ENCODE peak calls at places on chromosomes 1 and 21, in seven cellular contexts. Q is CD8-positive, alpha-beta T cell; N is EL; O is EH; L is HS-27A; K is astrocyte of the spinal cord; B is HEK293T. F is an unnamed sample.

GRCh38 chr1:6777813-6778212 is 7.4 kb upstream of the CAMTA1 start:
- DNase-seq in Q (no peak), B (no peak), L (no peak), O (no peak), N (no peak), K (no peak), F (no peak)

GRCh38 chr1:93776728-93777127 is 95.1 kb upstream of the BCAR3 start:
- DNase-seq in L (no peak), B (no peak), Q (no peak), N (no peak), O (no peak), K (no peak), F (no peak)

GRCh38 chr1:13661539-13661938 is 38.4 kb upstream of the PRDM2 start:
- DNase-seq in Q (no peak), B (no peak), N (peak), K (no peak), O (peak), L (no peak), F (no peak)

GRCh38 chr1:153572569-153573015 is 6.9 kb upstream of the S100A2 start:
- DNase-seq in L (no peak), Q (peak), B (no peak), N (peak), O (peak), K (peak), F (peak)

GRCh38 chr1:241994171-241994570 is 4.7 kb downstream of the MAP1LC3C start:
- DNase-seq in O (no peak), B (no peak), L (no peak), Q (no peak), K (no peak), N (no peak), F (no peak)

GRCh38 chr1:228146761-228147693 is 2.7 kb upstream of the GJC2 start:
- DNase-seq in O (no peak), N (no peak), B (no peak), Q (no peak), L (no peak), K (no peak), F (no peak)

GRCh38 chr21:32844653-32845443 is 73.3 kb upstream of the PAXBP1 start:
- DNase-seq in N (peak), L (peak), K (peak), Q (no peak), O (peak), B (peak), F (peak)

GRCh38 chr1:95098196-95098595 is 19.0 kb upstream of the TLCD4 start:
- DNase-seq in O (peak), K (peak), B (no peak), Q (no peak), L (no peak), N (no peak), F (no peak)

GRCh38 chr1:2785631-2786328 is 15.7 kb downstream of the TTC34 start:
- DNase-seq in Q (no peak), O (no peak), K (no peak), L (no peak), N (no peak), B (no peak), F (no peak)

GRCh38 chr1:240409615-240410014 is 202.3 kb downstream of the GREM2 start:
- DNase-seq in L (no peak), Q (no peak), K (no peak), B (no peak), O (no peak), N (no peak), F (no peak)

GRCh38 chr21:37072239-37072987 is 458 bp downstream of the PIGP start:
- DNase-seq in O (peak), B (peak), Q (peak), L (no peak), N (peak), K (peak), F (peak)

GRCh38 chr1:65470766-65471165 is 50.3 kb downstream of the LEPR start:
- DNase-seq in Q (no peak), L (no peak), K (peak), O (peak), B (peak), N (no peak), F (no peak)

GRCh38 chr21:36790616-36791015 is 91.7 kb downstream of the SIM2 start:
- DNase-seq in B (no peak), K (no peak), N (no peak), O (no peak), L (no peak), Q (no peak), F (peak)

GRCh38 chr1:175448467-175448866 is 255.9 kb upstream of the KIAA0040 start:
- DNase-seq in Q (no peak), L (no peak), B (no peak), O (no peak), K (no peak), N (no peak), F (no peak)

GRCh38 chr1:67748630-67749029 is 63.6 kb downstream of the GADD45A start:
- DNase-seq in B (no peak), O (peak), Q (no peak), K (peak), N (peak), L (no peak), F (peak)

GRCh38 chr1:241749924-241750695 is 97.9 kb upstream of the EXO1 start:
- DNase-seq in O (peak), K (no peak), L (no peak), Q (no peak), B (no peak), N (no peak), F (no peak)

GRCh38 chr21:15064576-15065380 is at the start of gene NRIP1:
- DNase-seq in B (peak), O (peak), L (no peak), Q (peak), K (peak), N (peak), F (peak)

GRCh38 chr1:154669464-154670282 is 61.7 kb upstream of the ADAR start:
- DNase-seq in O (peak), K (peak), N (peak), Q (peak), L (peak), B (peak), F (peak)

GRCh38 chr1:184524248-184524647 is 137.4 kb downstream of the C1orf21 start:
- DNase-seq in K (no peak), L (peak), Q (no peak), N (peak), O (peak), B (no peak), F (no peak)

GRCh38 chr1:36992139-36992940 is 42.0 kb downstream of the GRIK3 start:
- DNase-seq in N (no peak), Q (no peak), B (no peak), O (no peak), L (no peak), K (no peak), F (no peak)

GRCh38 chr1:18090636-18091035 is 17.0 kb upstream of the IGSF21 start:
- DNase-seq in O (no peak), L (no peak), Q (no peak), K (no peak), B (no peak), N (no peak), F (no peak)

GRCh38 chr1:248858096-248858890 is 592 bp downstream of the ZNF692 start:
- DNase-seq in O (peak), L (peak), Q (no peak), B (peak), N (peak), K (peak), F (peak)

GRCh38 chr1:87226341-87226760 is 102.3 kb upstream of the LMO4 start:
- DNase-seq in Q (no peak), N (peak), B (peak), O (peak), K (peak), L (peak), F (peak)

GRCh38 chr1:53959664-53960250 is 13.6 kb downstream of the LRRC42 start:
- DNase-seq in B (no peak), N (peak), O (peak), K (peak), Q (peak), L (no peak), F (no peak)

GRCh38 chr1:59592924-59593323 is 221.8 kb upstream of the HOOK1 start:
- DNase-seq in K (no peak), N (no peak), B (no peak), L (no peak), Q (no peak), O (no peak), F (no peak)

GRCh38 chr1:36816348-36816747 is 218.0 kb downstream of the GRIK3 start:
- DNase-seq in O (no peak), N (no peak), B (no peak), K (no peak), L (no peak), Q (no peak), F (no peak)

GRCh38 chr1:226097866-226098625 is 35.5 kb downstream of the H3-3A start:
- DNase-seq in Q (no peak), K (peak), L (no peak), B (no peak), N (peak), O (peak), F (peak)

GRCh38 chr1:226784081-226785049 is 45.3 kb upstream of the ITPKB start:
- DNase-seq in L (no peak), Q (no peak), B (no peak), O (no peak), N (no peak), K (peak), F (peak)

GRCh38 chr1:39969048-39969447 is 14.1 kb downstream of the MFSD2A start:
- DNase-seq in K (no peak), Q (no peak), B (no peak), N (peak), L (no peak), O (no peak), F (no peak)

GRCh38 chr1:210049616-210050015 is 111.6 kb downstream of the SYT14 start:
- DNase-seq in Q (no peak), K (no peak), O (peak), B (no peak), N (no peak), L (no peak), F (no peak)

GRCh38 chr1:172450524-172450885 is 6.6 kb upstream of the PIGC start:
- DNase-seq in O (no peak), B (no peak), N (no peak), Q (no peak), L (no peak), K (no peak), F (no peak)

GRCh38 chr1:22428672-22429071 is 23.0 kb upstream of the ZBTB40 start:
- DNase-seq in K (peak), N (peak), O (peak), L (no peak), Q (no peak), B (peak), F (peak)

GRCh38 chr1:168742386-168742785 is 13.4 kb upstream of the DPT start:
- DNase-seq in N (no peak), K (no peak), L (no peak), B (no peak), Q (no peak), O (no peak), F (no peak)

GRCh38 chr1:29520571-29521437 is 284.5 kb downstream of the PTPRU start:
- DNase-seq in O (no peak), Q (peak), N (no peak), K (no peak), B (no peak), L (no peak), F (no peak)

GRCh38 chr1:6614019-6614952 is 755 bp downstream of the PHF13 start:
- DNase-seq in B (peak), O (peak), Q (peak), L (no peak), N (peak), K (no peak), F (no peak)

GRCh38 chr1:43021547-43022474 is 63.1 kb upstream of the SLC2A1 start:
- DNase-seq in K (no peak), O (no peak), B (no peak), N (no peak), L (no peak), Q (no peak), F (no peak)

GRCh38 chr1:112524251-112524650 is 15.5 kb downstream of the WNT2B start:
- DNase-seq in Q (no peak), L (no peak), O (peak), K (peak), N (peak), B (no peak), F (peak)

GRCh38 chr1:169680377-169681019 is 30.9 kb downstream of the SELL start:
- DNase-seq in L (no peak), B (no peak), O (no peak), Q (no peak), N (no peak), K (no peak), F (no peak)

F was measured in brain microvascular endothelial cell.